ENCODE peak calls at places on chromosome 7, in five cellular contexts. E is HCT116, J is WTC11, M is K562, N is H1. P is an unnamed sample.

GRCh38 chr7:73828107-73828803 is 2.5 kb upstream of the CLDN4 start:
- DNase-seq in E (peak), J (no peak), M (peak), N (no peak), P (no peak)

GRCh38 chr7:73738612-73739386 is at the start of gene ABHD11:
- DNase-seq in E (peak), J (peak), M (peak), N (peak), P (peak)

GRCh38 chr7:34727464-34727995 is 69.5 kb downstream of the NPSR1 start:
- DNase-seq in E (no peak), J (no peak), M (no peak), N (no peak), P (no peak)

GRCh38 chr7:111985802-111986201 is 220.4 kb downstream of the DOCK4 start:
- DNase-seq in E (no peak), J (no peak), M (no peak), N (no peak), P (no peak)

GRCh38 chr7:111561659-111561908 is 708 bp downstream of the IMMP2L start:
- DNase-seq in E (no peak), J (no peak), M (peak), N (no peak), P (no peak)

GRCh38 chr7:75716992-75717626 is 21.6 kb downstream of the HIP1 start:
- DNase-seq in E (peak), J (no peak), M (no peak), N (no peak), P (no peak)

GRCh38 chr7:53602817-53603418 is 567.5 kb downstream of the POM121L12 start:
- DNase-seq in E (no peak), J (no peak), M (no peak), N (no peak), P (no peak)

GRCh38 chr7:70156052-70156451 is 557.8 kb downstream of the AUTS2 start:
- DNase-seq in E (no peak), J (no peak), M (no peak), N (no peak), P (no peak)

GRCh38 chr7:37495574-37496184 is 47.0 kb upstream of the ELMO1 start:
- DNase-seq in E (no peak), J (no peak), M (peak), N (no peak), P (no peak)

GRCh38 chr7:138842111-138842510 is 44.1 kb upstream of the ATP6V0A4 start:
- DNase-seq in E (no peak), J (peak), M (no peak), N (peak), P (no peak)

GRCh38 chr7:137968890-137969289 is 33.0 kb downstream of the CREB3L2 start:
- DNase-seq in E (no peak), J (no peak), M (no peak), N (no peak), P (no peak)

GRCh38 chr7:133859871-133860427 is 267.2 kb upstream of the LRGUK start:
- DNase-seq in E (no peak), J (no peak), M (no peak), N (no peak), P (no peak)

GRCh38 chr7:151493083-151493482 is 26.6 kb downstream of the RHEB start:
- DNase-seq in E (no peak), J (no peak), M (peak), N (no peak), P (no peak)

GRCh38 chr7:75971961-75972763 is 22.2 kb downstream of the TMEM120A start:
- DNase-seq in E (no peak), J (peak), M (no peak), N (no peak), P (no peak)

GRCh38 chr7:87218941-87219544 is 489 bp downstream of the TMEM243 start:
- DNase-seq in E (no peak), J (peak), M (peak), N (peak), P (no peak)

GRCh38 chr7:151742713-151743480 is 134.0 kb downstream of the PRKAG2 start:
- DNase-seq in E (no peak), J (no peak), M (no peak), N (peak), P (no peak)

GRCh38 chr7:18509491-18509890 is 13.9 kb downstream of the HDAC9 start:
- DNase-seq in E (no peak), J (no peak), M (no peak), N (no peak), P (no peak)

GRCh38 chr7:142871260-142872105 is 14.1 kb downstream of the TRPV6 start:
- DNase-seq in E (no peak), J (no peak), M (no peak), N (no peak), P (no peak)

GRCh38 chr7:123747089-123747488 is 1.7 kb downstream of the WASL start:
- DNase-seq in E (no peak), J (no peak), M (peak), N (no peak), P (no peak)

GRCh38 chr7:141593134-141593533 is 41.9 kb downstream of the AGK start:
- DNase-seq in E (no peak), J (no peak), M (peak), N (no peak), P (no peak)

GRCh38 chr7:90230834-90231233 is 14.1 kb upstream of the CFAP69 start:
- DNase-seq in E (no peak), J (no peak), M (no peak), N (no peak), P (no peak)

GRCh38 chr7:150311711-150312110 is 11.4 kb upstream of the LRRC61 start:
- DNase-seq in E (no peak), J (no peak), M (no peak), N (no peak), P (no peak)

GRCh38 chr7:133824123-133824522 is 303.0 kb upstream of the LRGUK start:
- DNase-seq in E (no peak), J (no peak), M (no peak), N (no peak), P (no peak)

GRCh38 chr7:136677456-136678365 is 190.7 kb upstream of the CHRM2 start:
- DNase-seq in E (no peak), J (no peak), M (no peak), N (no peak), P (no peak)

GRCh38 chr7:82925331-82925730 is 237.4 kb downstream of the PCLO start:
- DNase-seq in E (no peak), J (no peak), M (no peak), N (no peak), P (no peak)
- TF ChIP-seq ATF3 in E (no peak), J (no peak), M (no peak), N (no peak), P (no peak)

DNA sequence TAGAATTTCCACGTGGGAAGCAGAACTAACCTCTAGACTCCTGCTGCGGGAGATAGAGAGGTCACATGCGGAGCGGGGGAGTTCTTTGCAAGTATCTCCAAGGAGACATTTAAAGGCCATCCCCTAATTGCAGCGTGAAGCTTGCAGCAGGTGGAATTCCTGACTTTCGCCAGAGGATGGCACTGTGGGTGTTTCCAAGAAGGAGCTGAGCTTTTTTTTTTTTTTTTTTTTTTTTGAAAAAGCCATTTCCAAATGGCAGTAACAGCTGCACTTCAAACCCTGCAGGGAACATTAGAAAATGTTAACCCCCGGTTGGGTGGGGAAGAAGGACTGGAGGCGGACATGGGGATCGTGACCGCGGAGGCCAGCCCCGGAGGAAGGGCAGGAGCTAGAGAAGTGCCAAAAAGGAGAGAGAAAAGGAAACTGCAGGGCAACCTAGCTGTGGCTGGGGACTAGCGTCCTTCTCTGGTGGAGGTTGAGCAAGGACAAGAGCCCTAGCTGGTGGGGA is 487.7 kb downstream of the TYW1 start:
- DNase-seq in E (peak), J (peak), M (peak), N (peak), P (no peak)
- TF ChIP-seq ATF3 in E (no peak), J (no peak), M (no peak), N (no peak), P (no peak)

GRCh38 chr7:85521108-85521694 is 334.3 kb upstream of the SEMA3D start:
- DNase-seq in E (no peak), J (no peak), M (no peak), N (no peak), P (no peak)
- TF ChIP-seq ATF3 in E (no peak), J (no peak), M (no peak), N (no peak), P (no peak)

GRCh38 chr7:116316838-116317612 is 106.7 kb downstream of the TES start:
- DNase-seq in E (peak), J (no peak), M (no peak), N (no peak), P (peak)
- TF ChIP-seq ATF3 in E (peak), J (no peak), M (no peak), N (no peak), P (no peak)

P was measured in GM12878.